ENCODE peak calls at places on chromosomes 13 and 19, in ten cellular contexts. W is lower lobe of right lung, O is tibial nerve, A is left lung, M is breast epithelium, R is left ventricle myocardium inferior, K is progenitor cell of endocrine pancreas, Q is Calu3, L is activated B cell treated with CpG ODN at 0.5 μM for 24 hours, U is AG09319. X is an unnamed sample.

GRCh38 chr19:20664917-20665781 is 3.8 kb upstream of the ZNF626 start:
- DNase-seq in O (no peak), K (peak), R (peak), U (no peak), M (no peak), Q (no peak), A (no peak), L (no peak), W (no peak), X (no peak)

GRCh38 chr19:8525401-8525684 is 11.4 kb upstream of the ZNF414 start:
- DNase-seq in K (no peak), O (no peak), A (no peak), R (no peak), L (no peak), M (no peak), Q (no peak), U (no peak), W (no peak), X (no peak)

GRCh38 chr13:49528161-49528560 is 32.4 kb downstream of the PHF11 start:
- DNase-seq in U (no peak), O (no peak), K (no peak), L (no peak), A (no peak), W (no peak), R (no peak), Q (no peak), M (no peak), X (no peak)

GRCh38 chr13:113393572-113394503 is 29.9 kb upstream of the GRTP1 start:
- DNase-seq in K (peak), W (peak), L (peak), Q (peak), U (peak), O (peak), R (peak), M (peak), A (peak), X (peak)

GRCh38 chr13:114121496-114122466 is 10.6 kb downstream of the RASA3 start:
- DNase-seq in L (no peak), R (no peak), W (no peak), U (no peak), O (no peak), Q (no peak), K (no peak), M (no peak), A (peak), X (no peak)

GRCh38 chr19:2478756-2479555 is 3.0 kb downstream of the GADD45B start:
- DNase-seq in M (peak), O (peak), U (no peak), A (peak), W (peak), Q (peak), R (peak), L (peak), K (no peak), X (peak)

GRCh38 chr19:45170146-45171106 is 7.6 kb downstream of the TRAPPC6A start:
- DNase-seq in M (no peak), W (no peak), Q (no peak), L (no peak), O (no peak), K (no peak), R (no peak), U (no peak), A (no peak), X (no peak)

GRCh38 chr13:20126460-20127262 is 34.2 kb downstream of the GJA3 start:
- DNase-seq in O (no peak), Q (no peak), A (no peak), R (no peak), W (no peak), U (no peak), K (no peak), M (no peak), L (no peak), X (no peak)

GRCh38 chr13:39970177-39970846 is 314.9 kb downstream of the COG6 start:
- DNase-seq in M (no peak), L (no peak), R (no peak), K (no peak), W (no peak), Q (no peak), U (no peak), A (no peak), O (no peak), X (no peak)

GRCh38 chr19:6110360-6110977 is at the start of gene RFX2:
- DNase-seq in K (peak), A (peak), U (peak), L (peak), W (peak), R (peak), Q (peak), O (peak), M (peak), X (peak)

GRCh38 chr13:92967923-92968322 is 258.7 kb upstream of the GPC6 start:
- DNase-seq in M (no peak), W (no peak), K (no peak), Q (no peak), L (no peak), U (no peak), R (no peak), O (no peak), A (no peak), X (peak)

GRCh38 chr19:813359-814107 is 8.2 kb downstream of the PLPPR3 start:
- DNase-seq in A (no peak), L (no peak), U (no peak), M (no peak), K (no peak), W (no peak), R (no peak), O (no peak), Q (no peak), X (no peak)

GRCh38 chr19:2719910-2720776 is 1.0 kb downstream of the DIRAS1 start:
- DNase-seq in R (peak), A (no peak), U (no peak), M (no peak), O (no peak), K (no peak), W (peak), Q (no peak), L (no peak), X (peak)

GRCh38 chr13:22506286-22506685 is 674.5 kb upstream of the SGCG start:
- DNase-seq in Q (no peak), O (no peak), K (no peak), U (no peak), M (no peak), R (no peak), A (no peak), L (no peak), W (no peak), X (no peak)

GRCh38 chr13:88824218-88824617 is 1153.0 kb downstream of the SLITRK5 start:
- DNase-seq in A (no peak), W (no peak), L (no peak), O (no peak), K (no peak), M (no peak), U (no peak), R (no peak), Q (no peak), X (no peak)

GRCh38 chr13:78589206-78589605 is 14.1 kb downstream of the POU4F1 start:
- DNase-seq in L (no peak), O (no peak), M (no peak), Q (peak), R (peak), A (peak), W (no peak), K (peak), U (no peak), X (peak)

GRCh38 chr13:98172570-98173405 is 4.3 kb downstream of the RNF113B start:
- DNase-seq in U (no peak), A (no peak), K (no peak), W (no peak), R (no peak), O (no peak), L (no peak), Q (no peak), M (no peak), X (no peak)

GRCh38 chr19:31138077-31138476 is 211.2 kb downstream of the TSHZ3 start:
- DNase-seq in A (no peak), W (no peak), R (no peak), U (no peak), O (no peak), M (no peak), K (no peak), L (no peak), Q (no peak), X (no peak)

GRCh38 chr19:1418494-1418775 is 11.0 kb downstream of the DAZAP1 start:
- DNase-seq in W (no peak), L (no peak), K (no peak), Q (no peak), A (no peak), U (no peak), R (no peak), O (no peak), M (no peak), X (no peak)

GRCh38 chr19:10074153-10074552 is 12.0 kb upstream of the SHFL start:
- DNase-seq in O (no peak), K (no peak), U (no peak), R (no peak), M (no peak), L (no peak), W (no peak), A (no peak), Q (peak), X (peak)

GRCh38 chr13:74891610-74892009 is 590.4 kb downstream of the TBC1D4 start:
- DNase-seq in M (no peak), W (no peak), R (no peak), Q (no peak), A (no peak), U (no peak), L (no peak), O (no peak), K (no peak), X (peak)

GRCh38 chr13:113178070-113178895 is 19.8 kb downstream of the PROZ start:
- DNase-seq in O (no peak), L (no peak), A (no peak), W (no peak), Q (no peak), R (no peak), M (no peak), U (peak), K (no peak), X (peak)

GRCh38 chr13:113927661-113928581 is 46.0 kb downstream of the C13orf46 start:
- DNase-seq in O (peak), U (peak), K (no peak), M (peak), L (no peak), Q (no peak), W (no peak), R (peak), A (peak), X (peak)

GRCh38 chr13:23707674-23708073 is 137.5 kb downstream of the TNFRSF19 start:
- DNase-seq in O (no peak), K (no peak), W (no peak), Q (peak), R (no peak), M (no peak), L (no peak), U (no peak), A (no peak), X (peak)

GRCh38 chr13:78978381-78978998 is 319.5 kb upstream of the OBI1 start:
- DNase-seq in K (no peak), U (peak), W (no peak), R (no peak), A (no peak), L (no peak), O (no peak), Q (peak), M (no peak), X (peak)

GRCh38 chr19:2949939-2950285 is 5.1 kb upstream of the ZNF77 start:
- DNase-seq in A (no peak), U (no peak), K (no peak), O (no peak), M (no peak), R (no peak), Q (peak), L (no peak), W (no peak), X (no peak)

GRCh38 chr19:57263244-57263643 is 17.0 kb upstream of the ZNF460 start:
- DNase-seq in W (no peak), K (no peak), M (no peak), L (no peak), A (no peak), U (no peak), O (no peak), R (no peak), Q (no peak), X (no peak)

DNA sequence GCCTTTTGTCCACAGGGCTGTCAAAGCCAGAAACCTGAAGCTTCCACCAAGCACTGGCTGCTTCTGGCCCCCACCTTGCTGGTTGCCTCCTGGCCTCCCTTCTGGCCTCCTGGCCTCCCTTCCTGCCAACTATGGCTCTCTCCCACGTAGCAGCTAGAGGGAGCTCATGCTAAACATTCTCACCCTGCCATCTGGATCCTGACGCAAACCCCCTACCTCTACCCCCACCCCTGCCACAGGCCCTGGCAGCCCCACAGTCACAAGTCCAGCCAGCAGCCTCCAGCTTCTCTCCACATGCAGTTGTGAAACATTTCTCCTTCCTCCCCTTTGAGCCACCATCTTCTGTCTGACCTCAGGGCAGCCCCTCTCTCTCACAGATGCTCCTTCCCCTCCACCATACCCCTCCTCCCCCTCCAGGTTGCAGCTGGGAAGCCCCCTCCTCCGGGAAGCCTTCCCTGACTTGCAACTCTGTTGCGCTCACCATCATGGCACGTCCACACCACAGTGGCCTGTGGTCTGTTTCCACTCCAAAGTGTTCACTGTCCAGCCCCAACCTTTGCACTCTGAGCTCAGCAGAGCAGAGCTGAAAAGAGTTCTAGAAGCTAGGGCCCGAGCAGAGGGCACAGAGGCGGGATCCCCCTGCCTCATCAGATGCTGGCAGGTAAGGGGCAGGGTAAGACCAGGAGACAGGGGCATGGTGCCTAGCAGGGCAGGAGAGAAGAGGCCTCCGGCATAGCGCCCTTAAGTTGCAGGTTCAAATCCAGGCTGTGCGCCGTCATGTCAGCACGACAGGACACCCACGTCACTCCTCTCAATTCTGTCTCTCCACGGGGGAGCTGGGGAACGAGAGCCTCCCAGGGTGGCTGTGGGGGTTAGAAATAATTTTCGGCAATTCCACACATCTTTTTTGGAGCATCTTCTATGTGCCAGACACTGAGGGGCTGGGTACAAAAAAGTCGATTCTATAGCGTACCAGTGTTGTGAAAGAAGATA is 7.3 kb downstream of the ADGRL1 start:
- DNase-seq in A (no peak), L (no peak), Q (no peak), K (no peak), U (no peak), M (no peak), W (no peak), O (no peak), R (no peak), X (no peak)
- TF ChIP-seq CTCF in A (no peak), L (no peak), Q (no peak), K (no peak), U (no peak), M (no peak), W (no peak), O (no peak), R (no peak), X (no peak)

GRCh38 chr13:51359352-51359751 is 19.9 kb downstream of the SERPINE3 start:
- DNase-seq in O (no peak), Q (no peak), U (no peak), K (no peak), L (no peak), R (no peak), W (no peak), A (no peak), M (no peak), X (no peak)

GRCh38 chr13:51355217-51355616 is 15.7 kb downstream of the SERPINE3 start:
- DNase-seq in U (no peak), A (no peak), Q (no peak), R (no peak), M (no peak), K (no peak), L (no peak), O (no peak), W (no peak), X (no peak)

GRCh38 chr13:51360489-51360888 is 21.0 kb downstream of the SERPINE3 start:
- DNase-seq in W (no peak), R (no peak), M (no peak), U (no peak), Q (no peak), K (no peak), O (no peak), A (no peak), L (no peak), X (no peak)

GRCh38 chr13:51361111-51361510 is 21.6 kb downstream of the SERPINE3 start:
- DNase-seq in K (no peak), M (no peak), O (no peak), U (no peak), W (no peak), A (no peak), Q (no peak), R (no peak), L (no peak), X (no peak)

DNA sequence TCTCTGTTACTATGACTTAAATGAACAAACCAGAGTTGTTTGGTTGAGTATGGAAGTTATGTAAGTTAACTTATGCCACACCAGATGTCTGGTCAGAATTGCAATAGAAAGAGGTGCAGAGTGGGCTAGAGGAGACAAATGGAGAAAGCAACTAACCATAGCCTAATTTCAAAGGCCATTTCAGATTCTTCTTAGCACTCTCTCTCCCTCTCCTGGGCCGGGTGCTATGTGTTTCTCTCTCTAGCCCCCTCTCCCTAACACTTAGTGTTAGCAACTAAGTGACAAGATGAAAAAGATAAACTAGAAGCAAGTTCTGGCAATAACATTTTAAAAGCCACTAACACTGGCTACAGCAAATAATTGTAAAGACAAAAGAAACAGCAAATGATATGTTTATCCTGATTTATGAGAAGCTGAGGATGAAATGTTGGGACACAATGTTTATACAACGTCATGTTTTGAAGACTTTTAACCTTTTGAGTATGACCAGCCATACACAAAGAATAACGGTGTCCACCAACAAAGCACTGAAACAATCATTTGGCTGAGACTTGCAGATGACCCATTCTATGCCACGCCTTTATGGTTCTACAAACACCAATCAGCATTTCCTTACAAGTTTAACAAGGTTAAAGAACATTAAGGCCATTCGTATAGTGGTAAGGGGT is 18.6 kb downstream of the SERPINE3 start:
- DNase-seq in A (no peak), L (no peak), Q (no peak), O (no peak), U (no peak), W (no peak), M (no peak), R (no peak), K (no peak), X (no peak)
- TF ChIP-seq CTCF in A (no peak), L (no peak), Q (no peak), O (no peak), U (no peak), W (no peak), M (no peak), R (no peak), K (no peak), X (no peak)

GRCh38 chr19:42325896-42326771 is 699 bp downstream of the MEGF8 start:
- DNase-seq in R (peak), M (no peak), Q (peak), K (no peak), O (no peak), U (no peak), W (no peak), L (peak), A (no peak), X (no peak)
- TF ChIP-seq CTCF in R (no peak), M (no peak), Q (peak), K (peak), O (no peak), U (no peak), W (no peak), L (no peak), A (no peak), X (peak)

GRCh38 chr13:73738626-73739025 is 395.6 kb downstream of the KLF12 start:
- DNase-seq in A (no peak), R (no peak), U (no peak), W (no peak), L (no peak), O (no peak), K (no peak), M (no peak), Q (no peak), X (no peak)
- TF ChIP-seq CTCF in A (no peak), R (no peak), U (no peak), W (no peak), L (no peak), O (no peak), K (no peak), M (no peak), Q (no peak), X (no peak)

GRCh38 chr19:16594681-16595091 is 22.5 kb upstream of the SLC35E1 start:
- DNase-seq in U (no peak), A (no peak), R (no peak), M (no peak), W (no peak), K (no peak), O (no peak), L (no peak), Q (no peak), X (no peak)
- TF ChIP-seq CTCF in U (no peak), A (no peak), R (no peak), M (no peak), W (no peak), K (no peak), O (no peak), L (no peak), Q (no peak), X (no peak)

DNA sequence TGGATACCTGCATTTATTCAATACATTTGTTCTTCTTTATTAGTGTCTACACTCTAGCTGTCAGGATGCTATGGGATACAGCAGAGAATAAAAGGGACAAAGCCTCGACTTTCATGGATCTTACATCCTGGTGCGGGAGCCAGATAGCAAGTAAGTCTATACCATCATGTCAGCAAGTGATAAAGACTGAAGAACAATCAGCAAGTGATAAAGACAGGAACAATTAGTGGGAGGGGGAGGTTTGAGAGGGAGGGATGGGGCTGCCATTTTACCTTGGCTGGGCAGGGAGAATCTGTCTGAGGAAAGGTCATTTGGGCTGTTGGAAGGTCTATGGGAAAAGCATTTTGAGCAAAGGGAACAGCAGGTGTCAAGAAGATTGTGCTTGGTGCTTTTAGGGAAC is 2.6 kb upstream of the UBE2S start:
- DNase-seq in Q (no peak), M (no peak), U (no peak), A (no peak), K (no peak), R (no peak), L (no peak), W (no peak), O (no peak), X (no peak)
- TF ChIP-seq CTCF in Q (no peak), M (no peak), U (no peak), A (no peak), K (no peak), R (no peak), L (no peak), W (no peak), O (no peak), X (no peak)

X was measured in MCF 10A.